ENCODE peak calls at places on chromosomes 7 and 10, in eight cellular contexts. One of them, this sample, is unnamed.
A peak's percentile ranks its signal among the peaks of the same experiment; 100 is the strongest.

GRCh38 chr7:133115596-133115995 is 33.7 kb upstream of the CHCHD3 start:
- DNase-seq in HS-27A: no peak
- DNase-seq in stimulated activated CD4-positive, alpha-beta T cell treated with anti-CD3 and anti-CD28 coated beads, Interleukin-4, amount 100 ng/mL, for 1 hour: no peak
- DNase-seq in NCI-H1092: no peak
- DNase-seq in uterus: no peak
- DNase-seq in AG10803: no peak
- DNase-seq in Panc1: no peak
- DNase-seq in left cardiac atrium: peak; percentile 29
- DNase-seq in this sample: no peak

GRCh38 chr7:3732395-3732794 is 431.3 kb downstream of the SDK1 start:
- DNase-seq in AG10803: no peak
- DNase-seq in HS-27A: no peak
- DNase-seq in uterus: no peak
- DNase-seq in NCI-H1092: no peak
- DNase-seq in stimulated activated CD4-positive, alpha-beta T cell treated with anti-CD3 and anti-CD28 coated beads, Interleukin-4, amount 100 ng/mL, for 1 hour: no peak
- DNase-seq in left cardiac atrium: no peak
- DNase-seq in Panc1: no peak
- DNase-seq in this sample: no peak

GRCh38 chr10:132540456-132540855 is 2.9 kb downstream of the INPP5A start:
- DNase-seq in left cardiac atrium: peak; percentile 39
- DNase-seq in uterus: no peak
- DNase-seq in stimulated activated CD4-positive, alpha-beta T cell treated with anti-CD3 and anti-CD28 coated beads, Interleukin-4, amount 100 ng/mL, for 1 hour: no peak
- DNase-seq in AG10803: peak; percentile 47
- DNase-seq in Panc1: no peak
- DNase-seq in NCI-H1092: no peak
- DNase-seq in HS-27A: no peak
- DNase-seq in this sample: peak; percentile 80

GRCh38 chr7:141697211-141697871 is 4.6 kb downstream of the DENND11 start:
- DNase-seq in HS-27A: peak; percentile 8
- DNase-seq in NCI-H1092: no peak
- DNase-seq in AG10803: peak; percentile 37
- DNase-seq in Panc1: no peak
- DNase-seq in uterus: no peak
- DNase-seq in stimulated activated CD4-positive, alpha-beta T cell treated with anti-CD3 and anti-CD28 coated beads, Interleukin-4, amount 100 ng/mL, for 1 hour: no peak
- DNase-seq in left cardiac atrium: no peak
- DNase-seq in this sample: peak; percentile 50

GRCh38 chr7:7861211-7861633 is 107.4 kb upstream of the GLCCI1 start:
- DNase-seq in HS-27A: peak; percentile 48
- DNase-seq in left cardiac atrium: no peak
- DNase-seq in Panc1: peak; percentile 98
- DNase-seq in AG10803: peak; percentile 38
- DNase-seq in stimulated activated CD4-positive, alpha-beta T cell treated with anti-CD3 and anti-CD28 coated beads, Interleukin-4, amount 100 ng/mL, for 1 hour: no peak
- DNase-seq in NCI-H1092: peak; percentile 95
- DNase-seq in uterus: no peak
- DNase-seq in this sample: peak; percentile 92

GRCh38 chr7:30209951-30210350 is 74.4 kb upstream of the ZNRF2 start:
- DNase-seq in left cardiac atrium: no peak
- DNase-seq in stimulated activated CD4-positive, alpha-beta T cell treated with anti-CD3 and anti-CD28 coated beads, Interleukin-4, amount 100 ng/mL, for 1 hour: no peak
- DNase-seq in AG10803: no peak
- DNase-seq in uterus: no peak
- DNase-seq in HS-27A: no peak
- DNase-seq in NCI-H1092: no peak
- DNase-seq in Panc1: no peak
- DNase-seq in this sample: no peak

GRCh38 chr10:66713387-66713786 is 212.4 kb upstream of the LRRTM3 start:
- DNase-seq in HS-27A: no peak
- DNase-seq in uterus: no peak
- DNase-seq in stimulated activated CD4-positive, alpha-beta T cell treated with anti-CD3 and anti-CD28 coated beads, Interleukin-4, amount 100 ng/mL, for 1 hour: no peak
- DNase-seq in AG10803: no peak
- DNase-seq in Panc1: no peak
- DNase-seq in left cardiac atrium: no peak
- DNase-seq in NCI-H1092: no peak
- DNase-seq in this sample: no peak

GRCh38 chr10:49734676-49735075 is 27.4 kb downstream of the OGDHL start:
- DNase-seq in Panc1: no peak
- DNase-seq in AG10803: no peak
- DNase-seq in uterus: no peak
- DNase-seq in NCI-H1092: no peak
- DNase-seq in stimulated activated CD4-positive, alpha-beta T cell treated with anti-CD3 and anti-CD28 coated beads, Interleukin-4, amount 100 ng/mL, for 1 hour: no peak
- DNase-seq in HS-27A: no peak
- DNase-seq in left cardiac atrium: no peak
- DNase-seq in this sample: no peak

GRCh38 chr10:5975641-5976473 is 1.5 kb downstream of the IL15RA start:
- DNase-seq in stimulated activated CD4-positive, alpha-beta T cell treated with anti-CD3 and anti-CD28 coated beads, Interleukin-4, amount 100 ng/mL, for 1 hour: peak; percentile 47
- DNase-seq in Panc1: no peak
- DNase-seq in uterus: peak; percentile 71
- DNase-seq in NCI-H1092: no peak
- DNase-seq in HS-27A: no peak
- DNase-seq in AG10803: peak; percentile 54
- DNase-seq in left cardiac atrium: peak; percentile 44
- DNase-seq in this sample: peak; percentile 41

GRCh38 chr10:99661370-99661749 is 2.1 kb downstream of the ENTPD7 start:
- DNase-seq in NCI-H1092: no peak
- DNase-seq in HS-27A: no peak
- DNase-seq in AG10803: peak; percentile 89
- DNase-seq in left cardiac atrium: no peak
- DNase-seq in stimulated activated CD4-positive, alpha-beta T cell treated with anti-CD3 and anti-CD28 coated beads, Interleukin-4, amount 100 ng/mL, for 1 hour: no peak
- DNase-seq in Panc1: peak; percentile 94
- DNase-seq in uterus: no peak
- DNase-seq in this sample: peak; percentile 89

GRCh38 chr7:85310301-85310700 is 123.4 kb upstream of the SEMA3D start:
- DNase-seq in left cardiac atrium: no peak
- DNase-seq in NCI-H1092: no peak
- DNase-seq in uterus: no peak
- DNase-seq in stimulated activated CD4-positive, alpha-beta T cell treated with anti-CD3 and anti-CD28 coated beads, Interleukin-4, amount 100 ng/mL, for 1 hour: no peak
- DNase-seq in Panc1: no peak
- DNase-seq in HS-27A: no peak
- DNase-seq in AG10803: no peak
- DNase-seq in this sample: no peak

GRCh38 chr10:30028006-30028441 is 31.4 kb downstream of the JCAD start:
- DNase-seq in stimulated activated CD4-positive, alpha-beta T cell treated with anti-CD3 and anti-CD28 coated beads, Interleukin-4, amount 100 ng/mL, for 1 hour: no peak
- DNase-seq in Panc1: no peak
- DNase-seq in NCI-H1092: no peak
- DNase-seq in left cardiac atrium: peak; percentile 84
- DNase-seq in AG10803: no peak
- DNase-seq in uterus: no peak
- DNase-seq in HS-27A: no peak
- DNase-seq in this sample: no peak

GRCh38 chr10:128062837-128063563 is 63.2 kb downstream of the MKI67 start:
- DNase-seq in stimulated activated CD4-positive, alpha-beta T cell treated with anti-CD3 and anti-CD28 coated beads, Interleukin-4, amount 100 ng/mL, for 1 hour: peak; percentile 46
- DNase-seq in NCI-H1092: no peak
- DNase-seq in Panc1: no peak
- DNase-seq in left cardiac atrium: no peak
- DNase-seq in HS-27A: no peak
- DNase-seq in uterus: no peak
- DNase-seq in AG10803: no peak
- DNase-seq in this sample: no peak

GRCh38 chr10:132991706-132992432 is 49.5 kb upstream of the CFAP46 start:
- DNase-seq in Panc1: no peak
- DNase-seq in uterus: no peak
- DNase-seq in stimulated activated CD4-positive, alpha-beta T cell treated with anti-CD3 and anti-CD28 coated beads, Interleukin-4, amount 100 ng/mL, for 1 hour: no peak
- DNase-seq in NCI-H1092: no peak
- DNase-seq in AG10803: no peak
- DNase-seq in left cardiac atrium: peak; percentile 13
- DNase-seq in HS-27A: no peak
- DNase-seq in this sample: no peak

GRCh38 chr7:98423043-98423442 is 22.2 kb upstream of the BAIAP2L1 start:
- DNase-seq in Panc1: no peak
- DNase-seq in NCI-H1092: no peak
- DNase-seq in HS-27A: no peak
- DNase-seq in left cardiac atrium: no peak
- DNase-seq in AG10803: no peak
- DNase-seq in stimulated activated CD4-positive, alpha-beta T cell treated with anti-CD3 and anti-CD28 coated beads, Interleukin-4, amount 100 ng/mL, for 1 hour: no peak
- DNase-seq in uterus: no peak
- DNase-seq in this sample: no peak

GRCh38 chr7:23346316-23346715 is 47.2 kb downstream of the MALSU1 start:
- DNase-seq in AG10803: no peak
- DNase-seq in Panc1: no peak
- DNase-seq in left cardiac atrium: no peak
- DNase-seq in HS-27A: no peak
- DNase-seq in NCI-H1092: no peak
- DNase-seq in stimulated activated CD4-positive, alpha-beta T cell treated with anti-CD3 and anti-CD28 coated beads, Interleukin-4, amount 100 ng/mL, for 1 hour: no peak
- DNase-seq in uterus: no peak
- DNase-seq in this sample: no peak

GRCh38 chr10:133030791-133031190 is 56.9 kb upstream of the ADGRA1 start:
- DNase-seq in left cardiac atrium: no peak
- DNase-seq in stimulated activated CD4-positive, alpha-beta T cell treated with anti-CD3 and anti-CD28 coated beads, Interleukin-4, amount 100 ng/mL, for 1 hour: no peak
- DNase-seq in AG10803: no peak
- DNase-seq in uterus: no peak
- DNase-seq in HS-27A: no peak
- DNase-seq in NCI-H1092: no peak
- DNase-seq in Panc1: no peak
- DNase-seq in this sample: no peak

GRCh38 chr7:28573751-28574295 is 161.5 kb downstream of the CREB5 start:
- DNase-seq in left cardiac atrium: no peak
- DNase-seq in NCI-H1092: peak; percentile 55
- DNase-seq in HS-27A: no peak
- DNase-seq in uterus: peak; percentile 18
- DNase-seq in stimulated activated CD4-positive, alpha-beta T cell treated with anti-CD3 and anti-CD28 coated beads, Interleukin-4, amount 100 ng/mL, for 1 hour: no peak
- DNase-seq in AG10803: no peak
- DNase-seq in Panc1: no peak
- DNase-seq in this sample: no peak

GRCh38 chr10:31133628-31134302 is 102.1 kb upstream of the ZNF438 start:
- DNase-seq in NCI-H1092: peak; percentile 67
- DNase-seq in uterus: peak; percentile 87
- DNase-seq in Panc1: no peak
- DNase-seq in AG10803: peak; percentile 61
- DNase-seq in stimulated activated CD4-positive, alpha-beta T cell treated with anti-CD3 and anti-CD28 coated beads, Interleukin-4, amount 100 ng/mL, for 1 hour: peak; percentile 75
- DNase-seq in HS-27A: no peak
- DNase-seq in left cardiac atrium: peak; percentile 87
- DNase-seq in this sample: peak; percentile 86

GRCh38 chr7:16235152-16235526 is 186.2 kb downstream of the CRPPA start:
- DNase-seq in left cardiac atrium: no peak
- DNase-seq in stimulated activated CD4-positive, alpha-beta T cell treated with anti-CD3 and anti-CD28 coated beads, Interleukin-4, amount 100 ng/mL, for 1 hour: no peak
- DNase-seq in HS-27A: no peak
- DNase-seq in NCI-H1092: no peak
- DNase-seq in Panc1: no peak
- DNase-seq in uterus: no peak
- DNase-seq in AG10803: no peak
- DNase-seq in this sample: no peak

GRCh38 chr7:128957613-128958012 is 19.9 kb downstream of the IRF5 start:
- DNase-seq in left cardiac atrium: no peak
- DNase-seq in AG10803: no peak
- DNase-seq in stimulated activated CD4-positive, alpha-beta T cell treated with anti-CD3 and anti-CD28 coated beads, Interleukin-4, amount 100 ng/mL, for 1 hour: no peak
- DNase-seq in NCI-H1092: no peak
- DNase-seq in HS-27A: no peak
- DNase-seq in uterus: no peak
- DNase-seq in Panc1: no peak
- DNase-seq in this sample: no peak

GRCh38 chr7:143300959-143301617 is 12.9 kb downstream of the CASP2 start:
- DNase-seq in HS-27A: no peak
- DNase-seq in AG10803: no peak
- DNase-seq in left cardiac atrium: no peak
- DNase-seq in Panc1: no peak
- DNase-seq in stimulated activated CD4-positive, alpha-beta T cell treated with anti-CD3 and anti-CD28 coated beads, Interleukin-4, amount 100 ng/mL, for 1 hour: no peak
- DNase-seq in uterus: no peak
- DNase-seq in NCI-H1092: no peak
- DNase-seq in this sample: peak; percentile 19

GRCh38 chr7:114653391-114654088 is 238.9 kb downstream of the FOXP2 start:
- DNase-seq in AG10803: no peak
- DNase-seq in Panc1: no peak
- DNase-seq in uterus: no peak
- DNase-seq in NCI-H1092: peak; percentile 79
- DNase-seq in left cardiac atrium: peak; percentile 14
- DNase-seq in HS-27A: no peak
- DNase-seq in stimulated activated CD4-positive, alpha-beta T cell treated with anti-CD3 and anti-CD28 coated beads, Interleukin-4, amount 100 ng/mL, for 1 hour: no peak
- DNase-seq in this sample: no peak

GRCh38 chr7:33596694-33597093 is 308.6 kb upstream of the BMPER start:
- DNase-seq in stimulated activated CD4-positive, alpha-beta T cell treated with anti-CD3 and anti-CD28 coated beads, Interleukin-4, amount 100 ng/mL, for 1 hour: no peak
- DNase-seq in HS-27A: no peak
- DNase-seq in uterus: no peak
- DNase-seq in Panc1: no peak
- DNase-seq in left cardiac atrium: no peak
- DNase-seq in AG10803: peak; percentile 68
- DNase-seq in NCI-H1092: no peak
- DNase-seq in this sample: no peak

GRCh38 chr7:30863694-30864011 is 48.0 kb upstream of the AQP1 start:
- DNase-seq in NCI-H1092: no peak
- DNase-seq in left cardiac atrium: no peak
- DNase-seq in stimulated activated CD4-positive, alpha-beta T cell treated with anti-CD3 and anti-CD28 coated beads, Interleukin-4, amount 100 ng/mL, for 1 hour: no peak
- DNase-seq in AG10803: peak; percentile 42
- DNase-seq in HS-27A: no peak
- DNase-seq in Panc1: no peak
- DNase-seq in uterus: no peak
- DNase-seq in this sample: peak; percentile 60

GRCh38 chr10:31759124-31759798 is 169.4 kb downstream of the ARHGAP12 start:
- DNase-seq in Panc1: no peak
- DNase-seq in stimulated activated CD4-positive, alpha-beta T cell treated with anti-CD3 and anti-CD28 coated beads, Interleukin-4, amount 100 ng/mL, for 1 hour: peak; percentile 63
- DNase-seq in left cardiac atrium: peak; percentile 75
- DNase-seq in HS-27A: no peak
- DNase-seq in uterus: peak; percentile 52
- DNase-seq in AG10803: peak; percentile 73
- DNase-seq in NCI-H1092: peak; percentile 17
- DNase-seq in this sample: peak; percentile 72

This sample was measured in foreskin fibroblast.